ENCODE peak calls at places on chromosomes 5 and 9, in eight cellular contexts. G, R, O, S, J, L, Y and I are unnamed samples.

GRCh38 chr9:69397384-69398214 is 72.6 kb downstream of the ENTREP1 start:
- DNase-seq in J (peak), R (peak), L (peak), G (no peak), Y (peak), O (no peak), S (peak), I (no peak)

GRCh38 chr5:38528162-38528703 is 28.2 kb downstream of the LIFR start:
- DNase-seq in G (no peak), J (no peak), S (no peak), L (peak), O (no peak), R (no peak), Y (peak), I (no peak)

GRCh38 chr5:88183255-88183654 is 85.4 kb downstream of the TMEM161B start:
- DNase-seq in J (no peak), O (no peak), G (no peak), R (no peak), L (no peak), S (no peak), Y (peak), I (no peak)

GRCh38 chr5:142605649-142606048 is 80.2 kb downstream of the FGF1 start:
- DNase-seq in S (no peak), Y (no peak), J (no peak), L (no peak), G (no peak), R (no peak), O (no peak), I (no peak)

GRCh38 chr5:31397926-31398557 is 133.9 kb downstream of the DROSHA start:
- DNase-seq in R (no peak), O (no peak), Y (no peak), S (peak), L (no peak), G (no peak), J (no peak), I (no peak)

GRCh38 chr9:120513825-120514598 is 66.0 kb downstream of the CDK5RAP2 start:
- DNase-seq in Y (no peak), S (no peak), L (no peak), O (no peak), G (no peak), J (no peak), R (no peak), I (no peak)

GRCh38 chr9:70036641-70037040 is 7.0 kb upstream of the MAMDC2 start:
- DNase-seq in L (no peak), O (no peak), S (no peak), G (no peak), R (no peak), J (no peak), Y (peak), I (no peak)

GRCh38 chr9:133916159-133916541 is 76.0 kb downstream of the VAV2 start:
- DNase-seq in O (no peak), J (peak), S (peak), Y (no peak), L (no peak), R (peak), G (peak), I (no peak)

GRCh38 chr9:92468206-92468605 is 14.1 kb downstream of the ASPN start:
- DNase-seq in Y (peak), G (no peak), L (no peak), S (no peak), R (peak), J (no peak), O (no peak), I (no peak)

GRCh38 chr9:13278023-13278367 is 1.5 kb downstream of the MPDZ start:
- DNase-seq in S (peak), Y (no peak), L (peak), O (no peak), R (peak), J (no peak), G (no peak), I (no peak)

GRCh38 chr9:104082147-104082546 is 12.0 kb upstream of the SMC2 start:
- DNase-seq in Y (no peak), R (no peak), L (no peak), S (no peak), G (no peak), J (no peak), O (no peak), I (no peak)